ENCODE peak calls at places on chromosomes 1 and 21, in six cellular contexts. M, P, I, Q, G and X are unnamed samples.

GRCh38 chr21:24509131-24509530 is 1098.2 kb downstream of the MRPL39 start:
- DNase-seq in M (no peak), P (no peak), I (no peak), Q (no peak), G (no peak), X (no peak)

GRCh38 chr1:12656575-12656974 is 12.7 kb downstream of the AADACL4 start:
- DNase-seq in M (no peak), P (no peak), I (no peak), Q (no peak), G (no peak), X (no peak)

GRCh38 chr1:107443027-107443426 is 302.2 kb downstream of the NTNG1 start:
- DNase-seq in M (no peak), P (no peak), I (no peak), Q (no peak), G (no peak), X (no peak)

GRCh38 chr1:37671261-37671660 is 21.1 kb upstream of the CDCA8 start:
- DNase-seq in M (no peak), P (no peak), I (no peak), Q (no peak), G (no peak), X (no peak)

GRCh38 chr1:207868252-207868768 is 42.6 kb downstream of the CD34 start:
- DNase-seq in M (peak), P (no peak), I (peak), Q (peak), G (peak), X (no peak)

GRCh38 chr1:186302378-186302920 is 72.6 kb downstream of the TPR start:
- DNase-seq in M (no peak), P (no peak), I (no peak), Q (no peak), G (no peak), X (no peak)

GRCh38 chr1:65505547-65506325 is 85.3 kb downstream of the LEPR start:
- DNase-seq in M (no peak), P (no peak), I (peak), Q (no peak), G (no peak), X (no peak)

GRCh38 chr1:6672558-6672957 is 29.1 kb downstream of the DNAJC11 start:
- DNase-seq in M (no peak), P (no peak), I (peak), Q (no peak), G (no peak), X (no peak)

GRCh38 chr1:147630447-147630846 is 39.9 kb downstream of the ACP6 start:
- DNase-seq in M (no peak), P (no peak), I (no peak), Q (no peak), G (no peak), X (no peak)

GRCh38 chr21:15604424-15604823 is 125.4 kb upstream of the USP25 start:
- DNase-seq in M (no peak), P (peak), I (peak), Q (no peak), G (no peak), X (peak)

GRCh38 chr1:55071477-55071876 is 32.1 kb downstream of the PCSK9 start:
- DNase-seq in M (no peak), P (peak), I (peak), Q (no peak), G (no peak), X (peak)

GRCh38 chr1:21451212-21451611 is 11.3 kb downstream of the NBPF3 start:
- DNase-seq in M (no peak), P (peak), I (peak), Q (no peak), G (no peak), X (peak)

GRCh38 chr1:156841289-156841855 is 17.5 kb downstream of the INSRR start:
- DNase-seq in M (no peak), P (no peak), I (no peak), Q (no peak), G (no peak), X (no peak)

GRCh38 chr1:68442822-68443556 is 6.8 kb downstream of the RPE65 start:
- DNase-seq in M (peak), P (peak), I (peak), Q (peak), G (no peak), X (no peak)

GRCh38 chr1:109617291-109617801 is 2.1 kb downstream of the GNAT2 start:
- DNase-seq in M (no peak), P (peak), I (peak), Q (no peak), G (no peak), X (peak)

GRCh38 chr21:41207401-41208388 is 39.7 kb downstream of the BACE2 start:
- DNase-seq in M (peak), P (peak), I (peak), Q (peak), G (peak), X (peak)

GRCh38 chr1:109249654-109250401 is 489 bp downstream of the CELSR2 start:
- DNase-seq in M (no peak), P (no peak), I (no peak), Q (no peak), G (peak), X (no peak)

GRCh38 chr1:89143484-89143883 is 17.6 kb upstream of the GBP2 start:
- DNase-seq in M (no peak), P (no peak), I (no peak), Q (no peak), G (no peak), X (no peak)

DNA sequence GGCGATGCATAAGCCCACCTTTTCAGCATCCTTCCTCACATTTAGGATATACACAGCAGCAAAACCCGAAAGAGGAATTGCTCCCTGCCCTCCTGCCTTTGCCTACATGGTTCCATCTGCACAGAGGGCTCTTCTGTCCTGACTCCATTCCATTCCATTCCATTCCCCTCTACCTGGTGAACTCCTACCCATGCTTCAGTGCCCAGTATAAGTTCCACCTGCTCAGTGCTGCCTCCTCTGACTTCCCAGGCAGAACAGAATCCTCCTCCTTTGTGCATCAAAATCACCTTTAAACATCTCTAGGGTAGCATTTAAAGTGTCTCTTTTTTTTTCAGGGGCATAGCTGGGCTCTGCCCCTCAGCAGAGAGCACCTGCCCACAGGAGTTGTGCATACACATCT is 112.9 kb downstream of the PCNX2 start:
- DNase-seq in M (no peak), P (no peak), I (no peak), Q (no peak), G (no peak), X (no peak)
- TF ChIP-seq CTCF in M (no peak), P (no peak), I (no peak), Q (no peak), G (no peak), X (no peak)

GRCh38 chr1:175383239-175383638 is 190.7 kb upstream of the KIAA0040 start:
- DNase-seq in M (no peak), P (no peak), I (no peak), Q (no peak), G (no peak), X (no peak)

GRCh38 chr1:175384546-175384945 is 192.0 kb upstream of the KIAA0040 start:
- DNase-seq in M (no peak), P (no peak), I (no peak), Q (no peak), G (no peak), X (no peak)

GRCh38 chr1:175388286-175388685 is 195.7 kb upstream of the KIAA0040 start:
- DNase-seq in M (no peak), P (no peak), I (no peak), Q (no peak), G (no peak), X (no peak)

GRCh38 chr1:175390081-175390481 is 197.5 kb upstream of the KIAA0040 start:
- DNase-seq in M (no peak), P (no peak), I (no peak), Q (no peak), G (no peak), X (no peak)

GRCh38 chr1:175385316-175385715 is 192.7 kb upstream of the KIAA0040 start:
- DNase-seq in M (no peak), P (no peak), I (no peak), Q (no peak), G (no peak), X (no peak)
- TF ChIP-seq CTCF in M (no peak), P (no peak), I (no peak), Q (no peak), G (no peak), X (no peak)

DNA sequence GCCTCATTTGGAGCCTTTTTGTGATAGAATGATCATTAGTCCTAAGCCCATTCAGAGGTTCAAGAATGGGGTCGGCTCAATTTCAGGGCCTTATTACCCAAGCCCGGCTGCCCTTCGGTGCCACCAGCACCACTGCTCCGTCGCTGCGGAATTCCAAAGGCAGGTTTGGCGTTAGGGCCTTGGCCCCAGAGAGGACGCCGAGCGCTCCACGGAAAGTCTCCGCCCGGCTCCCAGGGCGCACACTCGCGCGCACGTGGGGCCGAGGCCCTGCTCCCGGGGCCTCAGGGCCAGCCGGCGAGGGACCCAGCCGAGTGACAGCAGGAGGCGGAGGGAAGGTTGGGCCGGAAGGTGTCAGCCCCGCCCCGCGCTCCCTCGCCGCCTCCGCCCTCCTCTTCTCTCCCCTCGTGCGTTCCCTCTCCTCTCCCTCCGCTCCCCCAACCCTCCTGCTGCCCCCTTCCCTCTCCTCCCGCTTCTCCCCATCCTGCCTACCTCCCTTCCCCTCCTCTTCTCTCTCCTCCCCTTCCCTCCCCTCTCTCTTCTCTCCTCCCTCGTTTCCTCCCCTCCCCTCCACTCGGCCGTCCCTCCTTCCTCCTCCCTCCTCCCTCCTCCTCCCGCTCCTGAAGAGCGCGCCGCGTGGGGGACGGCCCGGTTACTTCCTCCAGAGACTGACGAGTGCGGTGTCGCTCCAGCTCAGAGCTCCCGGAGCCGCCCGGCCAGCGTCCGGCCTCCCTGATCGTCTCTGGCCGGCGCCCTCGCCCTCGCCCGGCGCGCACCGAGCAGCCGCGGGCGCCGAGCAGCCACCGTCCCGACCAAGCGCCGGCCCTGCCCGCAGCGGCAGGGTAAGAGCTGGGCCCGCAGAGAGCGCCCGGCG is at the start of gene ETS2:
- DNase-seq in M (peak), P (peak), I (peak), Q (peak), G (peak), X (peak)
- TF ChIP-seq CTCF in M (no peak), P (no peak), I (no peak), Q (no peak), G (no peak), X (no peak)

GRCh38 chr1:151289991-151290708 is 8.1 kb downstream of the ZNF687 start:
- DNase-seq in M (no peak), P (no peak), I (no peak), Q (no peak), G (no peak), X (no peak)

GRCh38 chr1:151294748-151295462 is 12.8 kb downstream of the ZNF687 start:
- DNase-seq in M (no peak), P (no peak), I (no peak), Q (no peak), G (no peak), X (no peak)

GRCh38 chr1:151290709-151291303 is 8.7 kb downstream of the ZNF687 start:
- DNase-seq in M (no peak), P (no peak), I (no peak), Q (no peak), G (no peak), X (no peak)

GRCh38 chr1:151293093-151293492 is 11.0 kb downstream of the ZNF687 start:
- DNase-seq in M (no peak), P (no peak), I (no peak), Q (no peak), G (no peak), X (no peak)

DNA sequence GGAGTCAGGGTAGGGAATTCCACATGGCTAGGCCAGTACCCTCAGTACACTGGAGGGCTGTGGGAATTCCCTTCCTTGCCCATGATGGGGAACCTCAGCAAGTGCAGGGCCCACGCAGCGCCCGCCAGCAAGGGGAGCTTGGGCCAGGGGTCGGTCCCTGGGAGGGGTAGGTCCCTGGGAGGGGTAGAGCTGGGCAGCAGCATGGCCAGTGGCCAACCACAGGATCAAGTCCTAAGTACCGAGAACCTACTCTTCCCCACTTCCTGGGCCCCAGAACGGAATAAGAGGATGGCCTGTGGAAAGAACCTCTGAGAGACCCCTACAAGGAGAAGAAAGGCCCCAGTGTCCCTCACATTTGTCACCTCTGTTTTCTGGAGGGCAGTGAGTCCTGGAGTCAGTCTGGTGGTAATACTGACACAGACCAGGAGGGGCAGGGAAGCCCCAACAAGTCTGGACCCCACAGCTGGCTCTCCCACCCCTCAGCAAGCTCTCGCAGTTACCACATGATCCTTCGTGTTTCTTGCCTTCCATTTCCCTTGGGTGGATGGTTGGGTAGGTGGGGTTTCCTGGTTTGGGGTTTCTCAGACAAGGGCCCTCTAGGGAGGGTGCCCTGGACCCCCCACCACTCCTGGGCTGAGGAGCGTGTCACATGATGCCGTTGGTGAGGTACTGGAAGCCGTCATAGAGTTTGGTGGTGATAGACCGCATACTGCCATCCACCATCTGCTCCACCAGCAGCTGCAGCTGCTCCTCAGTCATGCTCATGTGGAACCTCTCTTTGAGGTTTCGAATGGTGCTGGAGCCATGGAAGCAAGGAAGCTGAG is 10.3 kb downstream of the ZNF687 start:
- DNase-seq in M (no peak), P (no peak), I (no peak), Q (no peak), G (no peak), X (no peak)
- TF ChIP-seq CTCF in M (no peak), P (no peak), I (peak), Q (no peak), G (no peak), X (no peak)

GRCh38 chr1:159790237-159790917 is 9.6 kb downstream of the DUSP23 start:
- DNase-seq in M (peak), P (peak), I (peak), Q (no peak), G (no peak), X (no peak)
- TF ChIP-seq CTCF in M (peak), P (peak), I (peak), Q (peak), G (peak), X (peak)

DNA sequence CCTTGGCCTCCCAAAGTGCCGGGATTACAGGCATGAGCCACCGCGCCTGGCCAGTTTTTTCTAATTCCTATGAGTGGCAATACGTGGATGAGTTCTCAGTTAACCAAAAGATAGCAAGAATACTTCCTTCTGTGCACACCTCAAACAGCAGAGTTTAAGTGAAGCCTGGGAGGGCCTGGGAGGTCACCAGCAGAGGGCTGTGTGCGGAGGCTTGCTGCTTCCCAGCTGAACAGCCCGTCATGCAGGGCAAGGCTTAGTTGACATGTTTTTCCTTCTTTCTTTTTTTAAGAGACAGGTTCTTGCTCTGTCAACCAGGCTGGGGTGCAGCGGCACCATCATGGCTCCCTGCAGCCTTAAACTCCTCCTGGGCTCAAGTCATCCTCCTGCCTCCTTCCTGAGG is 17.8 kb downstream of the GNG4 start:
- DNase-seq in M (no peak), P (no peak), I (no peak), Q (no peak), G (no peak), X (no peak)
- TF ChIP-seq CTCF in M (no peak), P (no peak), I (no peak), Q (no peak), G (no peak), X (peak)

GRCh38 chr1:14924455-14925325 is 228.9 kb upstream of the TMEM51 start:
- DNase-seq in M (peak), P (peak), I (peak), Q (no peak), G (no peak), X (no peak)
- TF ChIP-seq CTCF in M (peak), P (peak), I (no peak), Q (no peak), G (no peak), X (no peak)